ENCODE peak calls at places on chromosomes 13 and 19, in ten cellular contexts. H is NCI-H460, M is NCI-H345, R is stromal cell of bone marrow, E is lower leg skin, P is NCI-H1694 treated with DMSO at 0.1 percent for 48 hours, X is testis, Y is uterus, F is RPMI8226, N is epithelial cell of prostate. U is an unnamed sample.
A peak's percentile ranks its signal among the peaks of the same experiment; 100 is the strongest.

GRCh38 chr13:52850396-52851152 is 2.1 kb upstream of the PCDH8 start:
- DNase-seq in Y (peak; percentile 56), R (peak; percentile 10), X (peak; percentile 88), P (peak; percentile 81), F (peak; percentile 73), H (peak; percentile 44), M (peak; percentile 64), N (no peak), E (peak; percentile 89), U (no peak)

GRCh38 chr13:30873519-30873918 is 32.6 kb upstream of the MEDAG start:
- DNase-seq in E (peak; percentile 37), P (no peak), H (no peak), Y (no peak), R (no peak), N (no peak), F (no peak), M (no peak), X (no peak), U (no peak)

GRCh38 chr13:48412881-48413351 is at the start of gene LPAR6:
- DNase-seq in P (no peak), E (no peak), M (no peak), N (peak; percentile 45), Y (no peak), F (no peak), H (no peak), R (peak; percentile 59), X (no peak), U (no peak)

GRCh38 chr19:16462757-16463250 is 9.0 kb downstream of the EPS15L1 start:
- DNase-seq in E (no peak), X (no peak), F (no peak), Y (no peak), P (no peak), M (no peak), N (peak; percentile 49), R (no peak), H (no peak), U (peak; percentile 33)

GRCh38 chr19:13700621-13701020 is 63.7 kb upstream of the MRI1 start:
- DNase-seq in E (no peak), X (no peak), H (no peak), M (no peak), P (no peak), Y (no peak), R (no peak), F (no peak), N (no peak), U (no peak)

GRCh38 chr13:113065406-113066141 is 40.0 kb upstream of the F7 start:
- DNase-seq in R (no peak), N (no peak), F (no peak), Y (no peak), H (no peak), P (no peak), X (no peak), M (no peak), E (no peak), U (no peak)

GRCh38 chr19:29503140-29503758 is 22.5 kb upstream of the VSTM2B start:
- DNase-seq in Y (no peak), N (no peak), X (no peak), R (no peak), M (no peak), P (no peak), F (no peak), E (no peak), H (no peak), U (no peak)

GRCh38 chr13:101523732-101524131 is 71.3 kb downstream of the ITGBL1 start:
- DNase-seq in R (peak; percentile 93), X (no peak), Y (no peak), P (peak; percentile 20), F (no peak), M (no peak), H (no peak), N (peak; percentile 14), E (no peak), U (no peak)

GRCh38 chr13:30404207-30404606 is 18.1 kb upstream of the UBE2L5 start:
- DNase-seq in R (no peak), H (no peak), P (no peak), N (no peak), Y (no peak), M (no peak), E (no peak), X (no peak), F (no peak), U (no peak)

GRCh38 chr13:104976964-104977363 is 1558.5 kb downstream of the EFNB2 start:
- DNase-seq in M (no peak), N (no peak), R (no peak), F (no peak), E (no peak), X (no peak), Y (no peak), P (no peak), H (no peak), U (no peak)

GRCh38 chr13:93727301-93728141 is 500.9 kb downstream of the GPC6 start:
- DNase-seq in R (no peak), H (no peak), F (no peak), N (no peak), P (no peak), E (no peak), Y (no peak), X (no peak), M (no peak), U (no peak)

GRCh38 chr19:48896191-48896720 is 2.3 kb downstream of the TULP2 start:
- DNase-seq in X (peak; percentile 78), P (no peak), H (no peak), E (peak; percentile 91), R (no peak), Y (peak; percentile 81), M (no peak), F (no peak), N (no peak), U (no peak)

GRCh38 chr13:79384022-79384610 is 21.9 kb downstream of the RBM26 start:
- DNase-seq in R (no peak), F (peak; percentile 76), H (no peak), M (no peak), E (no peak), P (no peak), N (no peak), Y (no peak), X (no peak), U (no peak)

GRCh38 chr19:40443930-40444180 is 280 bp downstream of the SERTAD3 start:
- DNase-seq in Y (no peak), R (no peak), E (no peak), H (no peak), P (peak; percentile 78), X (no peak), F (peak; percentile 47), N (no peak), M (no peak), U (no peak)

GRCh38 chr19:3547301-3547731 is 8.3 kb downstream of the TEKTIP1 start:
- DNase-seq in R (no peak), E (no peak), X (no peak), M (no peak), P (no peak), F (no peak), Y (no peak), H (no peak), N (no peak), U (no peak)

GRCh38 chr13:80036845-80037504 is 304.0 kb downstream of the SPRY2 start:
- DNase-seq in E (no peak), M (no peak), X (no peak), F (no peak), P (no peak), H (no peak), N (no peak), Y (no peak), R (no peak), U (no peak)

GRCh38 chr13:58119351-58119750 is 487.8 kb downstream of the PCDH17 start:
- DNase-seq in H (no peak), X (no peak), Y (no peak), N (peak; percentile 18), F (no peak), M (no peak), R (no peak), P (no peak), E (no peak), U (no peak)

GRCh38 chr13:90299238-90299637 is 1048.2 kb upstream of the MIR17HG start:
- DNase-seq in E (no peak), M (no peak), X (no peak), F (no peak), H (no peak), N (no peak), P (no peak), R (no peak), Y (no peak), U (no peak)

GRCh38 chr19:16445238-16446107 is 26.3 kb downstream of the EPS15L1 start:
- DNase-seq in F (peak; percentile 51), R (no peak), P (no peak), Y (no peak), E (no peak), H (no peak), N (no peak), X (no peak), M (no peak), U (no peak)

GRCh38 chr13:98856983-98857382 is 104.5 kb upstream of the SLC15A1 start:
- DNase-seq in Y (no peak), N (no peak), F (no peak), H (no peak), R (no peak), M (no peak), X (no peak), E (no peak), P (no peak), U (no peak)

GRCh38 chr13:44489751-44490150 is 86.4 kb downstream of the TSC22D1 start:
- DNase-seq in M (no peak), R (no peak), P (no peak), X (no peak), Y (no peak), N (no peak), E (no peak), H (no peak), F (no peak), U (no peak)

GRCh38 chr19:49801966-49802661 is 11.0 kb downstream of the FUZ start:
- DNase-seq in M (no peak), X (peak; percentile 97), F (no peak), N (no peak), R (peak; percentile 87), E (peak; percentile 96), P (peak; percentile 85), H (peak; percentile 38), Y (peak; percentile 93), U (no peak)